ENCODE peak calls at places on chromosomes 7 and 10, in five cellular contexts. Y is T-helper 1 cell, V is fibroblast of pulmonary artery, H is glomerular endothelial cell, G is non-pigmented ciliary epithelial cell. F is an unnamed sample.

GRCh38 chr10:75709245-75709644 is 277.8 kb downstream of the LRMDA start:
- DNase-seq in Y (no peak), V (no peak), H (no peak), G (no peak), F (no peak)

GRCh38 chr7:79529214-79529895 is 75.9 kb upstream of the MAGI2 start:
- DNase-seq in Y (no peak), V (no peak), H (no peak), G (no peak), F (no peak)

GRCh38 chr10:78180306-78180705 is 146.6 kb downstream of the RPS24 start:
- DNase-seq in Y (no peak), V (no peak), H (no peak), G (no peak), F (no peak)

GRCh38 chr7:134315679-134316538 is 821 bp downstream of the SLC35B4 start:
- DNase-seq in Y (no peak), V (peak), H (no peak), G (no peak), F (no peak)

GRCh38 chr10:43203491-43204393 is 63.1 kb downstream of the RASGEF1A start:
- DNase-seq in Y (no peak), V (peak), H (no peak), G (no peak), F (no peak)

GRCh38 chr7:7640221-7641128 is at the start of gene UMAD1:
- DNase-seq in Y (peak), V (peak), H (peak), G (peak), F (peak)

GRCh38 chr7:80460857-80461256 is 51.0 kb downstream of the GNAT3 start:
- DNase-seq in Y (no peak), V (no peak), H (no peak), G (no peak), F (no peak)

GRCh38 chr10:111316607-111317006 is 239.8 kb downstream of the ADRA2A start:
- DNase-seq in Y (no peak), V (no peak), H (no peak), G (no peak), F (no peak)

GRCh38 chr7:19522486-19522885 is 186.4 kb downstream of the POLR1F start:
- DNase-seq in Y (no peak), V (peak), H (no peak), G (peak), F (no peak)